ENCODE peak calls at places on chromosomes 4 and X, in five cellular contexts. N, S, X, R and D are unnamed samples.

GRCh38 chr4:175622887-175623286 is 189.2 kb downstream of the GPM6A start:
- DNase-seq in R (no peak), S (no peak), N (no peak), X (no peak), D (no peak)

GRCh38 chr4:181161669-181162068 is 1081.5 kb upstream of the TENM3 start:
- DNase-seq in X (no peak), S (no peak), N (no peak), R (no peak), D (no peak)

GRCh38 chr4:98126141-98126540 is 17.1 kb downstream of the STPG2 start:
- DNase-seq in X (no peak), S (no peak), N (no peak), R (no peak), D (no peak)

GRCh38 chr4:152609460-152609859 is 70.3 kb downstream of the TMEM154 start:
- DNase-seq in N (no peak), S (no peak), R (no peak), X (no peak), D (no peak)

GRCh38 chrX:108313662-108314061 is 124.6 kb downstream of the COL4A6 start:
- DNase-seq in N (peak), S (no peak), R (peak), X (no peak), D (no peak)

GRCh38 chr4:80305466-80305865 is 30.1 kb upstream of the CFAP299 start:
- DNase-seq in X (no peak), S (no peak), N (no peak), R (peak), D (no peak)

GRCh38 chrX:150361070-150361776 is 1.9 kb upstream of the MAMLD1 start:
- DNase-seq in S (no peak), R (peak), N (peak), X (no peak), D (no peak)

GRCh38 chr4:41814565-41814964 is 66.0 kb upstream of the PHOX2B start:
- DNase-seq in S (no peak), R (peak), N (peak), X (no peak), D (peak)

GRCh38 chrX:112851161-112851779 is 10.6 kb upstream of the AMOT start:
- DNase-seq in N (no peak), X (peak), S (no peak), R (no peak), D (no peak)

GRCh38 chr4:183971938-183972490 is 66.9 kb downstream of the STOX2 start:
- DNase-seq in N (no peak), X (no peak), S (no peak), R (no peak), D (no peak)

GRCh38 chrX:150361777-150362351 is 1.3 kb upstream of the MAMLD1 start:
- DNase-seq in X (no peak), S (no peak), N (peak), R (peak), D (peak)

GRCh38 chr4:56656346-56656643 is 24.8 kb downstream of the HOPX start:
- DNase-seq in R (no peak), S (no peak), X (no peak), N (no peak), D (no peak)

GRCh38 chr4:8729408-8730149 is 137.0 kb downstream of the CPZ start:
- DNase-seq in N (no peak), X (no peak), R (no peak), S (no peak), D (no peak)

GRCh38 chr4:40395166-40395900 is 60.2 kb downstream of the CHRNA9 start:
- DNase-seq in S (no peak), N (no peak), X (no peak), R (no peak), D (no peak)

GRCh38 chr4:185341377-185341776 is 54.3 kb downstream of the LRP2BP start:
- DNase-seq in R (no peak), X (no peak), S (no peak), N (no peak), D (no peak)

GRCh38 chr4:171847751-171848150 is 34.5 kb downstream of the GALNTL6 start:
- DNase-seq in N (no peak), R (no peak), S (no peak), X (no peak), D (no peak)

GRCh38 chr4:48949086-48949485 is 37.0 kb upstream of the CWH43 start:
- DNase-seq in X (no peak), N (no peak), S (no peak), R (no peak), D (no peak)

GRCh38 chr4:52036875-52037274 is 1.2 kb downstream of the SGCB start:
- DNase-seq in N (no peak), S (no peak), R (no peak), X (no peak), D (no peak)

GRCh38 chrX:12657433-12657832 is 133.8 kb upstream of the PRPS2 start:
- DNase-seq in S (no peak), X (no peak), R (no peak), N (no peak), D (no peak)

GRCh38 chr4:119731146-119731742 is 102.6 kb upstream of the PDE5A start:
- DNase-seq in S (no peak), N (no peak), X (no peak), R (no peak), D (no peak)

GRCh38 chr4:169492436-169493163 is 119.8 kb downstream of the NEK1 start:
- DNase-seq in X (peak), S (peak), N (peak), R (peak), D (peak)

GRCh38 chrX:37871626-37872302 is 24.4 kb upstream of the DYNLT3 start:
- DNase-seq in R (peak), X (no peak), N (peak), S (peak), D (no peak)

GRCh38 chrX:21176927-21177571 is 197.2 kb upstream of the CNKSR2 start:
- DNase-seq in N (peak), X (no peak), R (no peak), S (no peak), D (no peak)

GRCh38 chr4:182023469-182023868 is 219.7 kb upstream of the TENM3 start:
- DNase-seq in X (no peak), S (no peak), N (no peak), R (no peak), D (no peak)

GRCh38 chr4:47824844-47825243 is 13.0 kb downstream of the CORIN start:
- DNase-seq in R (no peak), X (no peak), N (no peak), S (no peak), D (no peak)

GRCh38 chrX:129733335-129733734 is 5.4 kb upstream of the XPNPEP2 start:
- DNase-seq in R (no peak), X (no peak), S (no peak), N (no peak), D (no peak)

GRCh38 chr4:151227731-151228130 is 49.2 kb upstream of the PRSS48 start:
- DNase-seq in X (no peak), S (no peak), N (peak), R (peak), D (no peak)
- TF ChIP-seq CEBPB in X (no peak), S (no peak), N (no peak), R (no peak), D (no peak)

GRCh38 chrX:134933911-134934310 is 56.9 kb upstream of the SMIM10 start:
- DNase-seq in X (no peak), R (no peak), S (no peak), N (no peak), D (no peak)
- TF ChIP-seq CEBPB in X (no peak), R (no peak), S (no peak), N (no peak), D (no peak)

GRCh38 chr4:121072836-121073362 is 564 bp upstream of the NDNF start:
- DNase-seq in S (no peak), N (no peak), X (no peak), R (no peak), D (no peak)
- TF ChIP-seq CEBPB in S (no peak), N (no peak), X (no peak), R (no peak), D (no peak)

GRCh38 chr4:92791876-92792490 is 488.2 kb downstream of the GRID2 start:
- DNase-seq in R (no peak), X (no peak), S (no peak), N (no peak), D (no peak)
- TF ChIP-seq CEBPB in R (no peak), X (no peak), S (no peak), N (no peak), D (no peak)

GRCh38 chr4:5366009-5366386 is 314.7 kb downstream of the STK32B start:
- DNase-seq in S (no peak), R (no peak), N (no peak), X (no peak), D (peak)

GRCh38 chr4:5364406-5364805 is 313.1 kb downstream of the STK32B start:
- DNase-seq in S (no peak), X (no peak), R (no peak), N (no peak), D (no peak)

GRCh38 chr4:5365071-5366008 is 314.1 kb downstream of the STK32B start:
- DNase-seq in N (peak), X (peak), S (peak), R (peak), D (no peak)

GRCh38 chr4:5357863-5358262 is 306.6 kb downstream of the STK32B start:
- DNase-seq in R (no peak), X (no peak), N (no peak), S (no peak), D (no peak)

DNA sequence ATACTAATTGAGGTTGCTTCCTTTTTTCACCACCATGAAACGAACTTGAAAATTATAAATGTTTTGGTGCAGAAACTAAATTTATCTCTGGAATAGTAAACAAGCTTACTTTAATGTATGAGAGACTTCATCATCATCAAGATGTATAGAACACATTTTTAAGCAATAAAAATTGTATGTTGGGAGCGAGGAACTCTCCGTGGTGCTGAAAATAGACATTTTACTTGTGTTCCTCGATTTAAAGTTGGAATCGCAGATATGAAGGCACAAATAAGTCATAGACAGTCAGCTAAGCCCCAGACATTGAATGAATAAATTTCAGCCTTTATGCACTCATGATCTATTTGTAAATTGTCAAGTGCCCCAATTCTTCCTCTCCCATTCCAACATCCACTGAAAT is 310.7 kb downstream of the STK32B start:
- DNase-seq in N (no peak), S (no peak), R (peak), X (no peak), D (no peak)
- TF ChIP-seq CEBPB in N (no peak), S (no peak), R (no peak), X (no peak), D (no peak)

DNA sequence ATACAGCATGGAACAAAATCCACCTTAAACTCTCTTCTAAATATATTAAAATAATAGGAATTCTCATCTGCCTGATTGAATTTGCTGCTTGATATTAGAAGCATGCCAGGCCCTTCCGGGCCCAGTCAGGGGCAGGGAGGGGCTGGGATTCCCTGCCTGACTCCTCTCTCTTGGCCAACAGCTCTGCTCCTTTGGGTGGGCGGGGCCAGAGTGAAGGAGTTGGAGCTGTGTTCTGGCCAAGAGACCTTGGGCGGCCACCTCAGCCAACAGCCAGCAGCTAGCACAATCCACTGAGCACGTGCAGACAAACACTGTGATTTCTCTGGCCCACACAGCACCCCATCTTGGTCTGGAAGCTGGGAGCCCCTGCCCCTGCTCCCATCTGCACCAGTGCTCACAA is 140.3 kb downstream of the PJA1 start:
- DNase-seq in N (no peak), R (peak), S (no peak), X (no peak), D (no peak)
- TF ChIP-seq CEBPB in N (no peak), R (no peak), S (no peak), X (no peak), D (no peak)

DNA sequence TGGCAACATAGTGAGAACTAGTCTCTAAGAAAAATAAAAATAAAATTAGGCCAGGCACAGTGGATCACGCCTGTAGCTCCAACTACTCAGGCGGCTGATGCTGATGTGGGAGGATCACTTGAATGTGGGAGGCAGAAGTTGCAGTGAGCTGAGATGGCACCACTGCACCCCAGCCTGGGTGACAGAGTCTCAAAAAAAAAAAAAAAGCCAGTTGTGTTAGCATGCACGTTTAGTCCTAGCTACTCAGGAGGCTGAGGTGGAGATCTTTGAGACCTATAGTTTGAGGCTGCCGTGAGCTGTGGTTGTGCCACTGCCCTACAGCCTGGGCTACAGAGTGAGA is 2.5 kb downstream of the DCK start:
- DNase-seq in S (no peak), R (no peak), N (no peak), X (no peak), D (no peak)
- TF ChIP-seq CEBPB in S (no peak), R (no peak), N (no peak), X (no peak), D (no peak)

GRCh38 chr4:146550161-146550560 is 28.4 kb upstream of the SLC10A7 start:
- DNase-seq in X (no peak), N (no peak), S (no peak), R (no peak), D (no peak)

GRCh38 chr4:146548443-146548842 is 26.7 kb upstream of the SLC10A7 start:
- DNase-seq in S (no peak), X (no peak), N (no peak), R (no peak), D (no peak)

DNA sequence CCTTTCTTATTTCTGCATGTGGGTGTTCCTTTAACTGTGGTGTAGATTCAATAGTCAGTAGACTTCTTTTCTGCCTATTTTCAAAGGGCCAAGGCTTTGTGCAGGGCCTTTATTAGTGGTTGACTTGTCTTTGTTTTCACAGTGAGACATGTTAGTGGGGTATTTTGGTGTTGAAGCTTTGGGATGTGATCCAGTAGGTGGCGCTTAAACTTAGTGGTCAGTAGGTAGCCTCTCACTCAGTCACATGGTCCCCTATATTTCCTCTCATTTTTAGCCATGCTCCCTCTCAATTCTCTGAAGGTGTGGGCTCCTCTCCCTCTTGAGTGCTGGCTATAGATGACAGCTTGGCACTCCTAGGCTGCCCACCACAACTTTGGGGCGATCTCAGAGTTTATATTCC is 23.4 kb upstream of the SLC10A7 start:
- DNase-seq in X (no peak), N (peak), S (no peak), R (peak), D (no peak)
- TF ChIP-seq CEBPB in X (no peak), N (no peak), S (no peak), R (no peak), D (no peak)